ENCODE peak calls at places on chromosomes 13 and 19, in five cellular contexts. C, Q, L, R and F are unnamed samples.

GRCh38 chr19:13929956-13930355 is 8.3 kb downstream of the PODNL1 start:
- DNase-seq in C (no peak), Q (no peak), L (no peak), R (no peak), F (no peak)

GRCh38 chr13:59906413-59907027 is 257.2 kb downstream of the DIAPH3 start:
- DNase-seq in C (no peak), Q (no peak), L (no peak), R (peak), F (peak)

GRCh38 chr13:23707674-23708073 is 137.5 kb downstream of the TNFRSF19 start:
- DNase-seq in C (no peak), Q (no peak), L (no peak), R (peak), F (no peak)

GRCh38 chr19:19422156-19422555 is 16.7 kb downstream of the GATAD2A start:
- DNase-seq in C (no peak), Q (no peak), L (no peak), R (no peak), F (no peak)

GRCh38 chr19:17602872-17603552 is 47.6 kb downstream of the COLGALT1 start:
- DNase-seq in C (no peak), Q (no peak), L (no peak), R (no peak), F (no peak)

GRCh38 chr13:111460548-111461444 is 140.4 kb downstream of the TEX29 start:
- DNase-seq in C (peak), Q (peak), L (no peak), R (peak), F (peak)

GRCh38 chr13:97851269-97851668 is 102.2 kb upstream of the IPO5 start:
- DNase-seq in C (no peak), Q (no peak), L (no peak), R (peak), F (no peak)

GRCh38 chr19:42148270-42148669 is 16.0 kb upstream of the POU2F2 start:
- DNase-seq in C (no peak), Q (no peak), L (no peak), R (no peak), F (no peak)

GRCh38 chr13:111612918-111613317 is 292.5 kb downstream of the TEX29 start:
- DNase-seq in C (peak), Q (no peak), L (no peak), R (no peak), F (no peak)

GRCh38 chr19:40611096-40611495 is 9.9 kb downstream of the LTBP4 start:
- DNase-seq in C (peak), Q (no peak), L (no peak), R (no peak), F (no peak)

GRCh38 chr19:14764401-14764800 is 14.0 kb downstream of the ADGRE2 start:
- DNase-seq in C (no peak), Q (no peak), L (no peak), R (no peak), F (no peak)

GRCh38 chr19:36032251-36033104 is at the start of gene CLIP3:
- DNase-seq in C (peak), Q (peak), L (peak), R (peak), F (no peak)